ENCODE peak calls at places on chromosome 11, in nine cellular contexts. L is right cardiac atrium; A is OCI-LY7; B is ecto neural progenitor cell; U is HS-5; D is stimulated activated CD4-positive, alpha-beta T cell treated with anti-CD3 and anti-CD28 coated beads, Interleukin-4, amount 100 ng/mL, for 4 hours; N is caudate nucleus; E is activated CD4-positive, alpha-beta T cell treated with anti-CD3 and anti-CD28 coated beads, Interleukin-2, amount 10 ng/mL, durations not matched to agents 7 days and 5 days; P is activated CD4-positive, CD25-positive, alpha-beta regulatory T cell treated with anti-CD3 and anti-CD28 coated beads, Interleukin-2, amount 50 U/mL, for 16 hours. W is an unnamed sample.

GRCh38 chr11:69644071-69644961 is 3.4 kb downstream of the CCND1 start:
- DNase-seq in L (peak), A (no peak), B (peak), U (no peak), D (no peak), N (no peak), E (no peak), P (no peak), W (no peak)

GRCh38 chr11:109426442-109426841 is 4.5 kb downstream of the C11orf87 start:
- DNase-seq in L (no peak), A (no peak), B (no peak), U (no peak), D (no peak), N (no peak), E (no peak), P (no peak), W (no peak)

GRCh38 chr11:104279587-104279986 is 115.6 kb upstream of the PDGFD start:
- DNase-seq in L (no peak), A (no peak), B (no peak), U (no peak), D (no peak), N (no peak), E (no peak), P (no peak), W (no peak)

GRCh38 chr11:110801328-110801727 is 89.1 kb upstream of the ARHGAP20 start:
- DNase-seq in L (no peak), A (no peak), B (no peak), U (no peak), D (no peak), N (no peak), E (no peak), P (no peak), W (no peak)

GRCh38 chr11:73274722-73275380 is 2.7 kb downstream of the P2RY6 start:
- DNase-seq in L (peak), A (no peak), B (peak), U (no peak), D (no peak), N (no peak), E (no peak), P (no peak), W (no peak)

GRCh38 chr11:116207349-116207748 is 565.4 kb downstream of the BUD13 start:
- DNase-seq in L (no peak), A (no peak), B (no peak), U (no peak), D (no peak), N (no peak), E (no peak), P (no peak), W (no peak)

GRCh38 chr11:11253487-11253886 is 99.6 kb downstream of the CSNK2A3 start:
- DNase-seq in L (no peak), A (no peak), B (no peak), U (no peak), D (no peak), N (no peak), E (no peak), P (no peak), W (no peak)

GRCh38 chr11:65468874-65469333 is 29.9 kb upstream of the MALAT1 start:
- DNase-seq in L (peak), A (peak), B (peak), U (no peak), D (no peak), N (no peak), E (peak), P (no peak), W (peak)

GRCh38 chr11:8886332-8886731 is 24.7 kb upstream of the AKIP1 start:
- DNase-seq in L (no peak), A (no peak), B (no peak), U (no peak), D (no peak), N (no peak), E (no peak), P (no peak), W (no peak)

GRCh38 chr11:14967581-14968214 is 4.5 kb downstream of the CALCA start:
- DNase-seq in L (no peak), A (no peak), B (no peak), U (no peak), D (no peak), N (no peak), E (no peak), P (no peak), W (no peak)

GRCh38 chr11:94128746-94129504 is at the start of gene PANX1:
- DNase-seq in L (peak), A (peak), B (peak), U (peak), D (peak), N (peak), E (peak), P (peak), W (peak)

GRCh38 chr11:95506777-95507176 is 275.8 kb upstream of the SESN3 start:
- DNase-seq in L (no peak), A (no peak), B (no peak), U (no peak), D (no peak), N (no peak), E (no peak), P (no peak), W (no peak)

W was measured in endothelial cell.